ENCODE peak calls at places on chromosomes 2 and 18, in four cellular contexts. One of them, this sample, is unnamed. For H3K36me3, the result is how much of the 10 kb centered on the place peaks cover.

GRCh38 chr2:126666003-126666402 is 10.0 kb downstream of the GYPC start:
- DNase-seq in breast epithelium: no peak
- DNase-seq in Peyer's patch: no peak
- DNase-seq in neural progenitor cell: no peak
- DNase-seq in this sample: no peak

GRCh38 chr2:107428781-107429180 is 397.9 kb upstream of the RGPD4 start:
- DNase-seq in breast epithelium: no peak
- DNase-seq in Peyer's patch: no peak
- DNase-seq in neural progenitor cell: no peak
- DNase-seq in this sample: no peak

GRCh38 chr2:54522624-54523281 is 66.6 kb downstream of the SPTBN1 start:
- DNase-seq in breast epithelium: peak
- DNase-seq in Peyer's patch: peak
- DNase-seq in neural progenitor cell: peak
- DNase-seq in this sample: peak

GRCh38 chr2:88195247-88195646 is 25.1 kb downstream of the THNSL2 start:
- DNase-seq in breast epithelium: no peak
- DNase-seq in Peyer's patch: no peak
- DNase-seq in neural progenitor cell: no peak
- DNase-seq in this sample: no peak

GRCh38 chr2:174325932-174326879 is 8.5 kb upstream of the SP9 start:
- DNase-seq in breast epithelium: no peak
- DNase-seq in Peyer's patch: no peak
- DNase-seq in neural progenitor cell: peak
- DNase-seq in this sample: peak

GRCh38 chr2:15498554-15498953 is 62.6 kb downstream of the NBAS start:
- DNase-seq in breast epithelium: no peak
- DNase-seq in Peyer's patch: no peak
- DNase-seq in neural progenitor cell: no peak
- DNase-seq in this sample: no peak

GRCh38 chr2:239439383-239440315 is 38.8 kb upstream of the HDAC4 start:
- DNase-seq in breast epithelium: no peak
- DNase-seq in Peyer's patch: no peak
- DNase-seq in neural progenitor cell: peak
- DNase-seq in this sample: no peak

GRCh38 chr2:70499253-70499652 is 54.4 kb downstream of the TGFA start:
- DNase-seq in breast epithelium: no peak
- DNase-seq in Peyer's patch: no peak
- DNase-seq in neural progenitor cell: no peak
- DNase-seq in this sample: no peak

GRCh38 chr2:117984208-117984607 is 29.7 kb downstream of the CCDC93 start:
- DNase-seq in breast epithelium: no peak
- DNase-seq in Peyer's patch: no peak
- DNase-seq in neural progenitor cell: no peak
- DNase-seq in this sample: no peak

GRCh38 chr2:69202323-69202722 is 184.7 kb downstream of the GFPT1 start:
- DNase-seq in breast epithelium: no peak
- DNase-seq in Peyer's patch: no peak
- DNase-seq in neural progenitor cell: no peak
- DNase-seq in this sample: no peak

GRCh38 chr2:8985561-8986326 is 17.7 kb downstream of the MBOAT2 start:
- DNase-seq in breast epithelium: no peak
- DNase-seq in Peyer's patch: no peak
- DNase-seq in neural progenitor cell: no peak
- DNase-seq in this sample: no peak

GRCh38 chr18:44823782-44824181 is 143.1 kb downstream of the SETBP1 start:
- DNase-seq in breast epithelium: no peak
- DNase-seq in Peyer's patch: no peak
- DNase-seq in neural progenitor cell: no peak
- DNase-seq in this sample: no peak

GRCh38 chr2:109402180-109402579 is 211.6 kb downstream of the SEPTIN10 start:
- DNase-seq in breast epithelium: no peak
- DNase-seq in Peyer's patch: no peak
- DNase-seq in neural progenitor cell: no peak
- DNase-seq in this sample: no peak
- TF ChIP-seq CTCF in breast epithelium: no peak
- TF ChIP-seq CTCF in Peyer's patch: no peak
- TF ChIP-seq CTCF in neural progenitor cell: no peak
- TF ChIP-seq CTCF in this sample: no peak

GRCh38 chr18:22176622-22177495 is 7.5 kb downstream of the GATA6 start:
- DNase-seq in breast epithelium: no peak
- DNase-seq in Peyer's patch: no peak
- DNase-seq in neural progenitor cell: peak
- DNase-seq in this sample: no peak
- H3K4me3 ChIP-seq in breast epithelium: peak
- H3K4me3 ChIP-seq in Peyer's patch: peak
- H3K4me3 ChIP-seq in neural progenitor cell: peak
- H3K4me3 ChIP-seq in this sample: no peak

GRCh38 chr2:27494944-27495554 is at the start of gene FNDC4:
- DNase-seq in breast epithelium: no peak
- DNase-seq in Peyer's patch: no peak
- DNase-seq in neural progenitor cell: peak
- DNase-seq in this sample: no peak

GRCh38 chr2:27498975-27499374 is 2.3 kb downstream of the GCKR start:
- DNase-seq in breast epithelium: no peak
- DNase-seq in Peyer's patch: no peak
- DNase-seq in neural progenitor cell: no peak
- DNase-seq in this sample: no peak

GRCh38 chr2:27496357-27497287 is at the start of gene GCKR:
- DNase-seq in breast epithelium: no peak
- DNase-seq in Peyer's patch: no peak
- DNase-seq in neural progenitor cell: no peak
- DNase-seq in this sample: no peak

GRCh38 chr2:27495840-27496356 is 741 bp upstream of the GCKR start:
- DNase-seq in breast epithelium: no peak
- DNase-seq in Peyer's patch: no peak
- DNase-seq in neural progenitor cell: no peak
- DNase-seq in this sample: no peak

GRCh38 chr2:27497288-27497627 is 619 bp downstream of the GCKR start:
- DNase-seq in breast epithelium: no peak
- DNase-seq in Peyer's patch: no peak
- DNase-seq in neural progenitor cell: no peak
- DNase-seq in this sample: no peak
- H3K36me3 ChIP-seq in breast epithelium: under half
- H3K36me3 ChIP-seq in Peyer's patch: under half
- H3K36me3 ChIP-seq in neural progenitor cell: under half
- H3K36me3 ChIP-seq in this sample: under half

DNA sequence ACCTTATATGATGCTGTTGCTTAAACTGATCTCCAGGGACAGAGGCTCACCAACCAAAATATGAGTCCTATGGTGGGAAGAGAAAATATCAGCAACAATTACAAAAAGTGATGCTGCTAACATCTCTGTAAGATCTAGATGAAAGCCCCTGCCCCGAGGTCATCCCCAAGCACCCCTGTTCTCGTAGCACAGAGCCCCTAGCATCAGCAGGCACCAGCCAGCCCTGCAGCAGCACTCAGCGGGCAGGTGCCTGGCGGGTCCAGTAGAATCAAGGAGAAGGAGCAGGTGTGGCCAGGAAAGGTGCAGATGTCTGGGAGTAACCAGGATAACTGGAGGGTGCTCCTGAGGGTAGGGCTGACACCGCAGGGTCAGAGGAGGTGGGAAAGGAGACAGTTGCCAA is 474.2 kb upstream of the MYT1L start:
- DNase-seq in breast epithelium: no peak
- DNase-seq in Peyer's patch: no peak
- DNase-seq in neural progenitor cell: no peak
- DNase-seq in this sample: no peak
- TF ChIP-seq CTCF in breast epithelium: no peak
- TF ChIP-seq CTCF in Peyer's patch: no peak
- TF ChIP-seq CTCF in neural progenitor cell: no peak
- TF ChIP-seq CTCF in this sample: no peak

GRCh38 chr2:20147351-20147750 is 77.6 kb downstream of the SDC1 start:
- DNase-seq in breast epithelium: no peak
- DNase-seq in Peyer's patch: no peak
- DNase-seq in neural progenitor cell: no peak
- DNase-seq in this sample: no peak

GRCh38 chr2:20150110-20150706 is 74.7 kb downstream of the SDC1 start:
- DNase-seq in breast epithelium: no peak
- DNase-seq in Peyer's patch: no peak
- DNase-seq in neural progenitor cell: no peak
- DNase-seq in this sample: no peak

GRCh38 chr2:20149703-20150030 is 75.3 kb downstream of the SDC1 start:
- DNase-seq in breast epithelium: no peak
- DNase-seq in Peyer's patch: no peak
- DNase-seq in neural progenitor cell: no peak
- DNase-seq in this sample: no peak

GRCh38 chr2:20148411-20148810 is 76.5 kb downstream of the SDC1 start:
- DNase-seq in breast epithelium: no peak
- DNase-seq in Peyer's patch: no peak
- DNase-seq in neural progenitor cell: no peak
- DNase-seq in this sample: no peak

DNA sequence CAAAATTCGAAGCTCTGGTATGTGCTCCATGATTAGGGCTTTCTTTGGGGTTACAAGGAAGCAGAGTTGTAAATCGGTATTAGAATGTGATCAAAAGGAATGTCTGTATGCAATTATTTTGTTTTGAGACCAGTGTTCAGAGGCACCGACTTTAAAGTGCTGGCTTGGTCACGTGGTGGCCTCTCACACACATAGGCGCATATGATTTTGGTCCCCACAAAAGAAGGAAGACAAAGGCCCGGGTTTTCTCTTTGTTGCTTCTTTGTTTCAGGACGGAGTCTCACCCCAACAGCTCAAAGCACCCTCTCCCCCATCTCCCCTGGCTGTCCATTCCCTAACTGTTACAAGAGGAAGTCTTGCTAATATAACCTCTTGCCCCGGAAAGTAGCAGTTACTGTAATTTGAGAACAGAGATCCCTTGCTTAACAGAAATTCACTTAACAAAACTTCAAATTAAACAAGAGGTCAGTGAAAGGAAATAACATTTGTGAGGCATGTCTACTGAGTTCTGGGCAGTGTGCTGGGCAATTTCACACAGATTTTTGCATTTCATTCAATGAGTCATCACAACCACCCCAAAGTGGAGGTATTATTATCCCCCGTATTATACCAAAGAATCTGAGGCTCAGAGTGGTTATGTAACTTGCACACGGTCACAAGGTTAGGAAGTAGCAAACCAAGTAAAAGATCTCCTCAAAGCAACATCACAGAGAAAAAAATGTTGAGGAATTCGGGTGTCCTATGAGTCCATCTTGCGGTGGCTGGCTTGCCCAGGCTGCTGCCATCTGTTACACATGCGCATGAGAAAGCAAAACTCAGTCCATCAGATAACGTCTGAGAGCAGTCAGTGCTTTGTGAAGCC is 75.9 kb downstream of the SDC1 start:
- DNase-seq in breast epithelium: no peak
- DNase-seq in Peyer's patch: no peak
- DNase-seq in neural progenitor cell: peak
- DNase-seq in this sample: no peak
- H3K4me3 ChIP-seq in breast epithelium: no peak
- H3K4me3 ChIP-seq in Peyer's patch: no peak
- H3K4me3 ChIP-seq in neural progenitor cell: no peak
- H3K4me3 ChIP-seq in this sample: no peak

GRCh38 chr18:58516514-58517285 is 112.2 kb downstream of the ALPK2 start:
- DNase-seq in breast epithelium: no peak
- DNase-seq in Peyer's patch: no peak
- DNase-seq in neural progenitor cell: no peak
- DNase-seq in this sample: no peak
- H3K36me3 ChIP-seq in breast epithelium: under half
- H3K36me3 ChIP-seq in Peyer's patch: under half
- H3K36me3 ChIP-seq in neural progenitor cell: under half
- H3K36me3 ChIP-seq in this sample: under half

GRCh38 chr2:16639431-16639830 is 26.2 kb downstream of the CYRIA start:
- DNase-seq in breast epithelium: no peak
- DNase-seq in Peyer's patch: no peak
- DNase-seq in neural progenitor cell: peak
- DNase-seq in this sample: no peak
- TF ChIP-seq CTCF in breast epithelium: no peak
- TF ChIP-seq CTCF in Peyer's patch: no peak
- TF ChIP-seq CTCF in neural progenitor cell: no peak
- TF ChIP-seq CTCF in this sample: no peak

GRCh38 chr2:160419776-160420521 is 73.7 kb downstream of the RBMS1 start:
- DNase-seq in breast epithelium: no peak
- DNase-seq in Peyer's patch: no peak
- DNase-seq in neural progenitor cell: no peak
- DNase-seq in this sample: no peak

GRCh38 chr2:160418398-160418765 is 75.2 kb downstream of the RBMS1 start:
- DNase-seq in breast epithelium: no peak
- DNase-seq in Peyer's patch: no peak
- DNase-seq in neural progenitor cell: no peak
- DNase-seq in this sample: no peak

GRCh38 chr2:160418853-160419252 is 74.8 kb downstream of the RBMS1 start:
- DNase-seq in breast epithelium: no peak
- DNase-seq in Peyer's patch: no peak
- DNase-seq in neural progenitor cell: no peak
- DNase-seq in this sample: no peak

GRCh38 chr2:160415991-160416390 is 77.6 kb downstream of the RBMS1 start:
- DNase-seq in breast epithelium: no peak
- DNase-seq in Peyer's patch: no peak
- DNase-seq in neural progenitor cell: no peak
- DNase-seq in this sample: no peak

DNA sequence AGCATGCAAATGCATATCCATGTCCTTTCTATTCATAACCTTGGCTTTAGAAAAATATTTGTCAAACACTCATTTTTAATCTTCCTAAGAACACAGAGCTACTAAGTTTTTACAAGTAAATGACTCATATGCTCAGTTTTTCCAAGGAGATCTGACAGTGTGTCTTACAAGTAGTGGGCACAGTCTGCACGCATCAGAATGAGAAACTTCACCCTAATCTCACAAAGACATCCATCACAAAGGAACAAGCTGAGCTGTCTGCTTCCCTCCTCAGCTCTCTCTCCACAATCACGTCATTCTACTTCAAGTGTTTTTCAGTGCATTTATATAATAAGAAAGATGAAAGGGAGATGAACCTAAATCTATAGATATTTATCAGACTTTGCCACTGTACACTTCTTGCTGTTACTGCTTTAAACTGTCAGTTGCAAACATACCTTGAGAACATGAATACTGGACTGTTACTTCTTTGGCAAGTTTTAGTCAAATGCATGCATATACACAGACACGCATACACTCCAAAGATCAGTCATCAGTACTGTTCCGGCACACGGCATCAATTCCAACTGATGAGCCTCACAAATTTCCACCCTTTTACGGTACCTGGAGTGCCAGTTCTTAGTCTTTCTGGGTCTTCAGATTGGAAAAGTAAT is 75.7 kb downstream of the RBMS1 start:
- DNase-seq in breast epithelium: no peak
- DNase-seq in Peyer's patch: no peak
- DNase-seq in neural progenitor cell: peak
- DNase-seq in this sample: no peak
- H3K4me3 ChIP-seq in breast epithelium: no peak
- H3K4me3 ChIP-seq in Peyer's patch: no peak
- H3K4me3 ChIP-seq in neural progenitor cell: no peak
- H3K4me3 ChIP-seq in this sample: no peak